ENCODE peak calls at places on chromosomes 12 and 14, in eight cellular contexts. R is CD8-positive, alpha-beta T cell; A is stomach; X is Panc1; E is suprapubic skin; J is psoas muscle; N is right lobe of liver; H is hepatocyte. O is an unnamed sample.

GRCh38 chr14:46048127-46048526 is 603.5 kb downstream of the RPL10L start:
- DNase-seq in R (no peak), X (peak; percentile 32), J (no peak), A (peak; percentile 27), H (peak; percentile 40), E (no peak), N (no peak), O (no peak)

GRCh38 chr12:106309671-106310313 is 7.3 kb downstream of the TCP11L2 start:
- DNase-seq in X (no peak), N (no peak), H (no peak), R (no peak), J (peak; percentile 30), E (no peak), A (no peak), O (no peak)

GRCh38 chr12:6273931-6274687 is 36.4 kb upstream of the PLEKHG6 start:
- DNase-seq in R (no peak), X (no peak), H (no peak), N (no peak), J (no peak), E (peak; percentile 77), A (no peak), O (peak; percentile 46)

GRCh38 chr14:85387181-85387580 is 142.8 kb upstream of the FLRT2 start:
- DNase-seq in X (no peak), A (no peak), J (no peak), R (no peak), N (no peak), E (no peak), H (no peak), O (no peak)

GRCh38 chr12:45789025-45789424 is 59.5 kb downstream of the ARID2 start:
- DNase-seq in A (no peak), R (no peak), X (no peak), H (peak; percentile 16), E (no peak), J (no peak), N (no peak), O (no peak)

GRCh38 chr14:29682789-29683188 is 244.9 kb downstream of the PRKD1 start:
- DNase-seq in E (no peak), N (no peak), A (no peak), H (no peak), J (no peak), R (no peak), X (no peak), O (no peak)

GRCh38 chr12:124006582-124007170 is 33.7 kb downstream of the ZNF664 start:
- DNase-seq in X (no peak), R (no peak), J (no peak), E (no peak), N (no peak), H (no peak), A (no peak), O (no peak)

GRCh38 chr14:21098892-21099595 is 589 bp upstream of the ZNF219 start:
- DNase-seq in X (no peak), E (no peak), H (no peak), R (no peak), N (no peak), J (no peak), A (no peak), O (no peak)

GRCh38 chr14:50381823-50382287 is 14.8 kb downstream of the CDKL1 start:
- DNase-seq in R (no peak), H (no peak), E (no peak), X (no peak), N (no peak), A (no peak), J (no peak), O (no peak)

GRCh38 chr14:61616524-61617185 is 78.7 kb upstream of the HIF1A start:
- DNase-seq in J (no peak), R (no peak), H (no peak), N (no peak), A (no peak), X (no peak), E (no peak), O (no peak)

GRCh38 chr12:30725739-30726138 is 29.0 kb downstream of the CAPRIN2 start:
- DNase-seq in R (no peak), A (no peak), E (no peak), H (peak; percentile 7), N (no peak), X (peak; percentile 71), J (no peak), O (no peak)

GRCh38 chr14:74085047-74085637 is 386 bp downstream of the LIN52 start:
- DNase-seq in E (no peak), J (peak; percentile 17), X (no peak), H (peak; percentile 36), N (no peak), A (no peak), R (no peak), O (no peak)

GRCh38 chr12:50786498-50787231 is 22.8 kb downstream of the ATF1 start:
- DNase-seq in H (peak; percentile 67), A (no peak), R (no peak), N (no peak), E (no peak), J (no peak), X (peak; percentile 93), O (no peak)

GRCh38 chr12:52965337-52965731 is 16.4 kb downstream of the KRT18 start:
- DNase-seq in A (no peak), E (no peak), X (no peak), J (peak; percentile 29), H (peak; percentile 57), N (no peak), R (no peak), O (no peak)
- H3K4me3 ChIP-seq in A (peak overlapping the region; percentile 22), E (peak overlapping the region; percentile 15), X (no peak overlapping the region), J (no peak overlapping the region), H (peak overlapping the region; percentile 52), N (no peak overlapping the region), R (no peak overlapping the region), O (peak overlapping the region; percentile 18)

DNA sequence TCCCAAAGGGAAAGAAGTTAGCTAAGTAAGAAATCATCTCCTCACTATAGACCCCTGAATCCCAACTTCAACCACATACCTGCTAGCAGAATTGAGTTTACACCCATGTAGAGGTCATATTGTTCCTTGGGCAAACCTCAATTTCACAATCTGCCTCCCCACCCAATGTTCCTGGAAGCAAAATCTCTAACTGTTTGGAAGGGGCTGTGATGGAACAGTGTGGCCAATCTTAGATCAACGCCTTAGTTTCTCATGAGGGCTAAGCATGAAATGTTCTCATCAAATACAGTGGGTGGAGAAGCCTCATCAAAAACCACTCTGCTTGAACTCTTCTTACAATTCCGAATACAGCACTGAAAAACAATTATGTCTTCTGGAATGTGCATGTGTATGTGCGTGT is 284.0 kb upstream of the NOS1 start:
- DNase-seq in E (no peak), A (no peak), J (no peak), R (no peak), X (no peak), H (no peak), N (no peak), O (no peak)
- H3K27me3 ChIP-seq in E (peaks cover 13% of the 10 kb centered on the region), A (peaks cover 30% of the 10 kb centered on the region), J (peaks cover 23% of the 10 kb centered on the region), R (no peaks in the 10 kb centered on the region), X (peaks cover 6% of the 10 kb centered on the region), H (no peaks in the 10 kb centered on the region), N (no peaks in the 10 kb centered on the region), O (no peaks in the 10 kb centered on the region)

GRCh38 chr12:12397184-12397583 is 40.3 kb downstream of the BORCS5 start:
- DNase-seq in E (no peak), N (no peak), R (no peak), A (no peak), J (no peak), X (no peak), H (no peak), O (no peak)

GRCh38 chr12:12400793-12401192 is 43.9 kb downstream of the BORCS5 start:
- DNase-seq in E (no peak), X (no peak), R (no peak), H (no peak), N (no peak), A (no peak), J (no peak), O (no peak)

GRCh38 chr12:12398026-12398859 is 41.4 kb downstream of the BORCS5 start:
- DNase-seq in N (no peak), J (peak; percentile 60), E (peak; percentile 76), H (peak; percentile 82), X (peak; percentile 87), A (no peak), R (no peak), O (peak; percentile 97)

GRCh38 chr12:12399161-12399560 is 42.3 kb downstream of the BORCS5 start:
- DNase-seq in A (no peak), E (no peak), J (no peak), R (no peak), N (no peak), X (no peak), H (no peak), O (no peak)

GRCh38 chr12:12399906-12400305 is 43.0 kb downstream of the BORCS5 start:
- DNase-seq in A (no peak), R (no peak), J (no peak), N (no peak), X (no peak), H (no peak), E (no peak), O (no peak)
- H3K4me1 ChIP-seq in A (peaks cover 52% of the 10 kb centered on the region), R (peaks cover 8% of the 10 kb centered on the region), J (no peaks in the 10 kb centered on the region), N (no peaks in the 10 kb centered on the region), X (peaks cover 8% of the 10 kb centered on the region), H (peaks cover 29% of the 10 kb centered on the region), E (peaks cover 17% of the 10 kb centered on the region), O (peaks cover 17% of the 10 kb centered on the region)

GRCh38 chr14:69611264-69612013 is at the start of gene SUSD6:
- DNase-seq in H (peak; percentile 96), E (peak; percentile 94), N (peak; percentile 95), R (peak; percentile 89), J (peak; percentile 92), X (no peak), A (peak; percentile 94), O (peak; percentile 90)

GRCh38 chr14:69612014-69612758 is 790 bp downstream of the SUSD6 start:
- DNase-seq in J (peak; percentile 37), E (peak; percentile 70), A (no peak), N (peak; percentile 56), X (no peak), R (peak; percentile 44), H (no peak), O (peak; percentile 28)

GRCh38 chr14:69614592-69614991 is 3.2 kb downstream of the SUSD6 start:
- DNase-seq in J (no peak), X (no peak), H (no peak), E (peak; percentile 70), R (no peak), A (no peak), N (no peak), O (no peak)

GRCh38 chr14:69612759-69613145 is 1.4 kb downstream of the SUSD6 start:
- DNase-seq in R (no peak), H (no peak), N (no peak), X (no peak), A (no peak), E (no peak), J (no peak), O (no peak)

DNA sequence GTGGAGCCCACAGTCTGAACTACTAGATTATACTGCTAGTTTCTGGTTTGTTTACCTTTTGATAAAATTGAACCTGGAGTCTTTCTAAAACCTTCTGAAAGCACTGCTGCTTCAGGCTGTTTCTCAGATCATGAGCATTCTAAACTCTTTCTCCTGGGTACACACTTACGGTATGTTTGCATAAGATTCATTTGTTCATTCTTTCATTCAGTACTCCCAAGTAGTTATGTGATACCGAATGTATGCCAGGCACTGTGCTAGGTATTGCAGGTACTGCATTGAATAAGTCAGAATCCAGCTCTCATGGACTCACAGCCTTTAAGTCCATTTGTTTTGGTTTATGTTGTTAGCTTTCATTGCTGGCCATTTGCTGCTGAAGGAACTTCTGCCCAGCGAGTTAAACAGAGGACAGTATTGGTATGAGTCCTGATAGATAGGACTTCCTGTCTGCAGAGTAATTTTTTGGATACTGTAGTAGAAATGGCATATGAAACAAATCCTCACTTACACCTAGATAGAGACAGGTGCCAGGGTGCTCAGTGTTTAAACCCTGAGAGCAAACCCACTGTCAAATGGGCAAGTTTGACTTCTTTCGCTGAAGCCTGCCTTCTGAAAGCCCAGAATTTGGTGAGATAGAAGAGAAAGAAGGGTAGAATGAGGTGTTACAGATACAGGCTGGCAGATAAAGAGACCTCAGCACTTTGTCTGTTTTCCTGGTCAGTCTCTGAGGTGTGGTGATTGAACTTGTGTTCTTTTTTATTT is 2.1 kb downstream of the SUSD6 start:
- DNase-seq in X (no peak), H (no peak), E (no peak), A (no peak), J (no peak), R (no peak), N (no peak), O (no peak)
- H3K4me3 ChIP-seq in X (no peak overlapping the region), H (peak overlapping the region; percentile 98), E (peak overlapping the region; percentile 81), A (peak overlapping the region; percentile 87), J (peak overlapping the region; percentile 83), R (peak overlapping the region; percentile 2), N (no peak overlapping the region), O (peak overlapping the region; percentile 97)

O was measured in uterus.